ENCODE peak calls at places on chromosomes 5 and 9, in nine cellular contexts. O is stomach; A is A673; X is Panc1; C is cardiac muscle cell; P is kidney; Y is effector memory CD4-positive, alpha-beta T cell; S is heart left ventricle; Z is CD8-positive, alpha-beta memory T cell. M is an unnamed sample. For H3K4me1, the result is how much of the 10 kb centered on the place peaks cover.

GRCh38 chr9:8855046-8855445 is 1055.5 kb upstream of the DMAC1 start:
- DNase-seq in O (no peak), A (peak), X (no peak), C (peak), P (no peak), Y (no peak), S (no peak), Z (no peak), M (peak)

GRCh38 chr5:59732301-59732700 is 161.2 kb downstream of the PDE4D start:
- DNase-seq in O (no peak), A (no peak), X (no peak), C (no peak), P (no peak), Y (no peak), S (no peak), Z (no peak), M (peak)

GRCh38 chr9:91192785-91193657 is 168.7 kb downstream of the AUH start:
- DNase-seq in O (peak), A (peak), X (peak), C (peak), P (peak), Y (peak), S (peak), Z (no peak), M (peak)

GRCh38 chr9:121721770-121722169 is 70.3 kb downstream of the DAB2IP start:
- DNase-seq in O (no peak), A (no peak), X (no peak), C (no peak), P (no peak), Y (no peak), S (no peak), Z (no peak), M (peak)

GRCh38 chr5:139283252-139284166 is 10.0 kb upstream of the MATR3 start:
- DNase-seq in O (no peak), A (no peak), X (no peak), C (peak), P (no peak), Y (no peak), S (no peak), Z (no peak), M (no peak)

GRCh38 chr9:89734561-89734960 is 129.7 kb downstream of the GADD45G start:
- DNase-seq in O (no peak), A (no peak), X (no peak), C (no peak), P (peak), Y (no peak), S (no peak), Z (no peak), M (no peak)

GRCh38 chr9:12740845-12741244 is 34.0 kb upstream of the LURAP1L start:
- DNase-seq in O (no peak), A (peak), X (no peak), C (no peak), P (no peak), Y (no peak), S (no peak), Z (no peak), M (no peak)

GRCh38 chr5:31921852-31922305 is 252.2 kb downstream of the GOLPH3 start:
- DNase-seq in O (no peak), A (no peak), X (no peak), C (no peak), P (no peak), Y (no peak), S (no peak), Z (no peak), M (peak)

GRCh38 chr5:164132358-164132757 is 626.9 kb downstream of the MAT2B start:
- DNase-seq in O (no peak), A (no peak), X (no peak), C (no peak), P (peak), Y (no peak), S (no peak), Z (no peak), M (no peak)

GRCh38 chr5:180602481-180603075 is 11.3 kb upstream of the SCGB3A1 start:
- DNase-seq in O (no peak), A (no peak), X (no peak), C (no peak), P (no peak), Y (no peak), S (peak), Z (no peak), M (no peak)

DNA sequence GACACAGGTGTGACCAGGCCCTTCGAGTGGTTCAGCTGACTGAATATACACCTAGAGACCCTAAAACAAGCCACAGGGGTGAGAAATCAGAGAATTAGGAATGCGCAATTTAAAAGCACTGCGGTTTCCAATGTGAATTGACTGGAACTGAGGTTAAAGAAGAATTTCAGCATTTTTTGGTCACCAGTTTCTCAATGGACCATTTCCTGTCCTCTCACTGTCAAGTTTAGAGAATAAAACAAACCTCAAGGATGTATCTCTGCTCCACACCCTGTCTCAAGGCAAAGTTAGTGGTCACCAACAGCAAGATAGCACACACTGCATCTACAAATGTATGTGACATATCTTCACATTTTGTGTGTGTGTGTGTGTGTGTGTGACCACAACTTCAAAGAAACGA is 143.8 kb upstream of the MAP3K1 start:
- DNase-seq in O (no peak), A (no peak), X (no peak), C (no peak), P (no peak), Y (no peak), S (no peak), Z (no peak), M (no peak)
- H3K4me1 ChIP-seq in O (under half), A (under half), X (under half), C (under half), P (under half), Y (under half), S (under half), Z (under half), M (under half)

DNA sequence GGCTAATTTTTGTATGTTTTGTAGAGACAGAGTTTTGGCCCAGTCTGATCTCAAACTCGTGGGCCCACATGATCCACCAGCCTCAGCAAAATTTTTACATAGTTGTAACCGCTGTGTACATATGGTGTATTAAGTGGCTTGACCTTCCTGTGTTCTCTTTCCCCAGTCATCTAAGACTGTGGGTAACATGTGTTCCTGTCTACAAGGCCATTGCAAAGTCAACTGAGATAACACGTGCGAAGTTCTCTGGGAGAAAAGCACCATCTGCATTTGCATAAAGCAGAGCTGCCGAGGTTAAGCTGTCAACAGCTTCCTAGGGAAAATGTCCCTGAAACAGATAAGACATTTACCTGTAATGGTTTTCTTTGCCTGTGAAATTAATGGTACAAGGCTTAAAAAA is 273.7 kb downstream of the FANCC start:
- DNase-seq in O (no peak), A (no peak), X (no peak), C (peak), P (no peak), Y (no peak), S (no peak), Z (no peak), M (no peak)
- H3K4me1 ChIP-seq in O (half or more), A (under half), X (half or more), C (under half), P (under half), Y (under half), S (under half), Z (under half), M (under half)

DNA sequence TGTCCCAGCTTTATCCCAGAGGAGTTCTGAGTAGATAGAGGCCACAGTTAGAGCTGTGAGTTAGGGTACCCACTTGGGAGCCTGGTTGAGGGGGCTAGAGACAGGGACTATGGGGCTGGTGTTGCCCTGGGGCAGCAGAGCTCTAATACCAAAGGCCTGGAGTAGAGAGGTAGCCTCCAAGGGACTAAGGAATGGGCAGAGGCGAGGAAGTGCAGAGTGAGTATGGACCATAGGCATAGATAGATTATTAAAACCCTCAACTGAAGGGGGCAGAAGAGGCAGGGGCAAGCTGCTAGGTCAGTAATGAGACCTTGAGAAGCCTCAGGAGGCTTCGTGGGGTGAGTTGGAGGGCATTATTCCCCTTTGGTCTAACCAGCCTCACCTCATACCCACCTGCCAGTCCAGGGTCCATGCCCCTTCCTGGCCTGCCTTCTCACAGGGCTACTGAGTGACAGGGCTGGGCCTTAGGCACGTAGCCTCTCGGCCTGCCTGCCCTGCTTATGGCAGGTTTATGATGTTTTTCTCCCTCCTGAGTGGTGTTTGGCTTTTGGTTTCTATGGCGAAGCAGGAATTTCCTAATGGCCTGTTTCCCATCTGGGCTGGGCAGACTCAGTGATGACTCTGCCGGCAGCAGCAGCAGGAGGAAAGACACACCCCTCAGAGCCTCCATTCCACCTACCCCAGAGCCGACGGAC is 8.0 kb downstream of the PDLIM4 start:
- DNase-seq in O (no peak), A (peak), X (no peak), C (no peak), P (peak), Y (no peak), S (no peak), Z (no peak), M (no peak)
- H3K4me1 ChIP-seq in O (under half), A (under half), X (under half), C (under half), P (under half), Y (under half), S (under half), Z (under half), M (under half)

GRCh38 chr5:133118741-133119140 is 66.9 kb downstream of the HSPA4 start:
- DNase-seq in O (no peak), A (no peak), X (no peak), C (no peak), P (no peak), Y (no peak), S (no peak), Z (no peak), M (no peak)

GRCh38 chr5:133119233-133119711 is 67.5 kb downstream of the HSPA4 start:
- DNase-seq in O (no peak), A (no peak), X (no peak), C (no peak), P (no peak), Y (no peak), S (no peak), Z (no peak), M (no peak)

GRCh38 chr5:133121611-133122150 is 69.9 kb downstream of the HSPA4 start:
- DNase-seq in O (no peak), A (no peak), X (no peak), C (no peak), P (no peak), Y (no peak), S (no peak), Z (no peak), M (no peak)

GRCh38 chr5:133121080-133121479 is 69.3 kb downstream of the HSPA4 start:
- DNase-seq in O (no peak), A (no peak), X (no peak), C (no peak), P (no peak), Y (no peak), S (no peak), Z (no peak), M (no peak)

GRCh38 chr5:133120156-133120750 is 68.4 kb downstream of the HSPA4 start:
- DNase-seq in O (no peak), A (no peak), X (no peak), C (no peak), P (no peak), Y (no peak), S (no peak), Z (no peak), M (no peak)
- H3K4me1 ChIP-seq in O (under half), A (under half), X (under half), C (under half), P (under half), Y (under half), S (under half), Z (under half), M (under half)

GRCh38 chr5:16531063-16531667 is 65.6 kb upstream of the ZNF622 start:
- DNase-seq in O (no peak), A (no peak), X (no peak), C (no peak), P (no peak), Y (no peak), S (no peak), Z (no peak), M (no peak)
- H3K4me1 ChIP-seq in O (under half), A (under half), X (under half), C (under half), P (under half), Y (under half), S (under half), Z (under half), M (under half)

DNA sequence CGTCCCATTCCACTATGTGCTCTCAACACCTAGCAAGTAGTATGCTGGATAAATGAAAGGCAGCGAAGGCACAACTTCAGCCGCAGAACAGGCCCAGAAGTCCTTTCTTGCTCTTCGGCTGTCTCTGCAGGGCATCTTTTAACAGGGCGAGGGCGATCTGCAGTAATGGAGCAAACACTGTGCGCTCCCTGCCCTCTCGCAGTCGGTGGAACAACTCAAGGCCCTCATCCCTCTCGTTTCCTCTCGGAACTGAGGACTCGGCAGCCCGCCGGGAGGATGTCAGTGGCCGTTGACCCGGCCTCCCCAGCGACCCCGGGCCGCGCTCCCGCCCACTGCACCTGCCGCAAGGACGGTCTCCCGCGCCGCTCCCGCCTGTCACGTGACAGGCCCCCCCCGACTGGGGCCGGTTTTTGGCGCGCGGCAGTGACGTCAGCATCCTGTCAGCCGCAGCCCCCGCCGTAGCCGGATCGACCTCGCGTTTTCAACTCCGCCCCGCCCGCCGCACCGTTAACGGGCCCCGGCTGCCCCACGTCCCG is 1.1 kb downstream of the ZNF367 start:
- DNase-seq in O (peak), A (peak), X (peak), C (peak), P (peak), Y (peak), S (peak), Z (peak), M (peak)
- H3K4me1 ChIP-seq in O (under half), A (under half), X (under half), C (under half), P (under half), Y (under half), S (under half), Z (under half), M (under half)

GRCh38 chr9:92971776-92972175 is 24.5 kb downstream of the FGD3 start:
- DNase-seq in O (no peak), A (no peak), X (no peak), C (no peak), P (no peak), Y (no peak), S (no peak), Z (no peak), M (no peak)

GRCh38 chr9:92974161-92974661 is 26.9 kb downstream of the FGD3 start:
- DNase-seq in O (no peak), A (no peak), X (no peak), C (no peak), P (no peak), Y (no peak), S (no peak), Z (no peak), M (no peak)

GRCh38 chr9:92974696-92975451 is 27.6 kb downstream of the FGD3 start:
- DNase-seq in O (no peak), A (no peak), X (no peak), C (no peak), P (no peak), Y (no peak), S (no peak), Z (no peak), M (no peak)

GRCh38 chr9:92975452-92975770 is 28.1 kb downstream of the FGD3 start:
- DNase-seq in O (no peak), A (no peak), X (no peak), C (no peak), P (no peak), Y (no peak), S (no peak), Z (no peak), M (no peak)

DNA sequence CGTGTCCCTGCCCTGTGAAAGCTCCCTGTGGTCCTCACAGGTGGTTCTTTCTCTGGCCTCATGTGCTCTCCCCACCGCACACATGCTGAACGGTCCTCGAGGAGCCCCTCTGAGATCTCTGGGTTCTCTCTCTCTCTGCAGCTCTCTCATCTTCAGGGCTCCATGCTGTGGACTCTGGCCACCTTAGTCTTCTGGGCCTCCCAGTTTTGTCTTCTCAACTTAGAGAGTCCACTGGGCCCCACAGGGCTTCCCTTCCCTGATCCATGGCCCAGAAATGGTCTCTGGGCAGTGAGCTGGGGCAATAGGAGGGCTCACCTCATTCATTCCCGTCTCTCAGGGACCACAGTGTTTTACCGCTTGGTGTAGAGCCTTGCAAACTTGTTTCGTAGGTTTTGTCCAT is 26.4 kb downstream of the FGD3 start:
- DNase-seq in O (no peak), A (no peak), X (no peak), C (no peak), P (no peak), Y (no peak), S (no peak), Z (no peak), M (no peak)
- H3K4me1 ChIP-seq in O (under half), A (under half), X (under half), C (under half), P (under half), Y (half or more), S (under half), Z (half or more), M (under half)

DNA sequence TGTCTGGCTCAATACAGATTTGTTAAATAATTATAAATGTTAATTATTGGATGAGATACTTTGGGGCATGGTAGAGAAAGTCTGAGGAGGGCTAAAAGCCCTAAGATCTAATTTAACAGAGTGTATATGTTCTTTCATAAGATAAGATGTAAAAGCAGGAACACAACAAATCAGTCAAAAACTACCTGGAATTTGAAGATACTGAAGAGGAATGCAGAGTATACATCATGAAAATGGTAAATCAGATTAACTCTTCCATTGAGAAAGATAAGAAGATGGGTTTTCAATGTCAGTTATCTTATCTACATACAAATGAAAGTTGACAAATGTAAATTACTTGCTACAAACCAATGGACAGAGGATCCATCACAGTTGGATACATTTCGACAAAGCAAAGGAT is 107.3 kb upstream of the NFIB start:
- DNase-seq in O (no peak), A (no peak), X (no peak), C (no peak), P (no peak), Y (no peak), S (no peak), Z (no peak), M (no peak)
- H3K4me1 ChIP-seq in O (under half), A (under half), X (under half), C (under half), P (under half), Y (under half), S (under half), Z (under half), M (under half)

GRCh38 chr9:111917201-111917600 is 20.6 kb downstream of the UGCG start:
- DNase-seq in O (peak), A (no peak), X (no peak), C (no peak), P (no peak), Y (no peak), S (no peak), Z (no peak), M (no peak)
- H3K4me1 ChIP-seq in O (under half), A (under half), X (under half), C (under half), P (under half), Y (under half), S (under half), Z (under half), M (under half)